ENCODE peak calls at places on chromosomes 4 and X, in seven cellular contexts. U, P, B, K, R, H and J are unnamed samples.

GRCh38 chr4:25903905-25904747 is 9.9 kb upstream of the SMIM20 start:
- DNase-seq in K (no peak), R (no peak), B (no peak), U (no peak), P (no peak), H (no peak), J (no peak)

GRCh38 chr4:66639361-66639760 is 905.9 kb downstream of the CENPC start:
- DNase-seq in K (no peak), B (no peak), H (no peak), P (no peak), U (no peak), R (no peak), J (no peak)

GRCh38 chr4:3787489-3788365 is 21.5 kb downstream of the ADRA2C start:
- DNase-seq in H (no peak), B (no peak), P (no peak), R (no peak), K (no peak), U (no peak), J (no peak)

GRCh38 chrX:30887721-30888120 is 1.3 kb downstream of the TAB3 start:
- DNase-seq in U (no peak), P (no peak), R (no peak), H (no peak), B (peak), K (no peak), J (no peak)

GRCh38 chr4:8509311-8509950 is 68.9 kb downstream of the TRMT44 start:
- DNase-seq in R (no peak), U (no peak), B (no peak), H (no peak), K (no peak), P (no peak), J (no peak)

GRCh38 chr4:97866821-97867556 is 276.3 kb downstream of the STPG2 start:
- DNase-seq in B (no peak), R (no peak), P (no peak), H (no peak), K (no peak), U (no peak), J (no peak)

GRCh38 chr4:8495803-8496202 is 55.2 kb downstream of the TRMT44 start:
- DNase-seq in P (no peak), U (no peak), H (no peak), K (no peak), B (peak), R (no peak), J (no peak)

GRCh38 chr4:113325876-113326615 is 276.6 kb downstream of the ANK2 start:
- DNase-seq in B (no peak), P (no peak), H (no peak), R (no peak), K (no peak), U (no peak), J (no peak)

GRCh38 chrX:38249965-38250364 is 29.3 kb upstream of the SRPX start:
- DNase-seq in R (no peak), P (no peak), B (no peak), K (no peak), H (no peak), U (no peak), J (no peak)

GRCh38 chrX:119206203-119206602 is 29.9 kb upstream of the PGRMC1 start:
- DNase-seq in R (no peak), U (no peak), P (no peak), K (no peak), H (no peak), B (peak), J (no peak)
- TF ChIP-seq TAF1 in R (no peak), U (no peak), P (no peak), K (no peak), H (no peak), B (no peak), J (no peak)

DNA sequence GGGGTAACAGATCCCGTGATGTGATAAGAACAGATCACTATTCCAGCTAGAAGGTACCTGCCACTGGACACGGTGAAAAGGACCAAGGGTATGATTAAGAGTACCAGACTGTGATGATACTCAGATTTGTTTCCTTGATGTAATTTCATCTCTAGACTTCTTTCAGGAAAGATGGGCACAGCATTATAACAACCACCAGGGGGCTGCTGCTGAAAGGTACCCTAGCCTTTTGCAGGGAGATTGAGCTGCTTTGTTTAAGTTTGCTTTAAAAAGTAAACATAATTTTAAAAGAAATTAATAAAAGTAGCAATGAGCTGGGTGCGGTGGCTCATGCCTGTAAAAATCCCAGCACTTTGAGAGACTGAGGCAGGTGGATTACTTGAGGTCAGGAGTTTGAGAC is 145.4 kb downstream of the EMCN start:
- DNase-seq in H (no peak), U (peak), B (no peak), P (peak), K (no peak), R (peak), J (no peak)
- TF ChIP-seq TAF1 in H (no peak), U (no peak), B (no peak), P (no peak), K (no peak), R (no peak), J (no peak)

DNA sequence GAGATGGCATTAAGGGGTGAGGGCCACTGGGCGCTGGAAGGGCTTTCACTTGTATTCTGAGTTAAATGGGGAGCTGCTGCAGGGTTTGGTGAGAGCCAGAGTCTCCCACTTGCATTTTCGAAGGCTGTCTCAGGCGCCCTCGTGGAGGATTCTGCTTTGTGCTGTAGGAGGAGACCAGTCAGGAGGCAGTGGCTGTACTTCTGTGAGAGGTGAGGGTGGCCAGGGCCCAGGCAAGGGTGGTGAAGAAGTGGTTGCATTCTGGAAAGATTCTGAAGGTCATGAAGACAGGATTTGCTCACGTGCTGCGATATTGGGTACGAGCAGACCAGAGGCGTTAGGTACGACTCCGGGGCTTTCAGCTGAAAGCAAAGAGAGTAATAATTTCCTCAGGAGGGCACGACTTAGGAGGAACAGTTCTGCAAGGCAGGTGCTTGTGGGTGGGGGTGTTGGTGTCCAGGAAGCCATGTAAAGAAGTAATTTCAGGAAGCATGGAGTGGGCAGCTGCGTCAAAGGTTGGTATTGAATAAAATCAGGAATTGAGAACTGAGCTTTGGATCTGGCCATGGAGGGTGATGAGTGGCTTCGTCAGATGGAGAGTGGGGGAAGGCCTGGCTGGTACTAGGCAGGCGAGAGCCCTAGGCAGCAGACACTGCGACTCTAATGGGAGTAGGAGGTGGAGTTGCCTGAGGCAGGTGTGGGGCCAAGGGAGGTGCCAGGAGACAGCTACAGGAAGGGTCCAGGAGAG is 18.2 kb downstream of the PIGG start:
- DNase-seq in P (no peak), U (no peak), R (no peak), H (no peak), B (no peak), K (no peak), J (no peak)
- TF ChIP-seq TAF1 in P (no peak), U (no peak), R (no peak), H (no peak), B (no peak), K (no peak), J (no peak)

DNA sequence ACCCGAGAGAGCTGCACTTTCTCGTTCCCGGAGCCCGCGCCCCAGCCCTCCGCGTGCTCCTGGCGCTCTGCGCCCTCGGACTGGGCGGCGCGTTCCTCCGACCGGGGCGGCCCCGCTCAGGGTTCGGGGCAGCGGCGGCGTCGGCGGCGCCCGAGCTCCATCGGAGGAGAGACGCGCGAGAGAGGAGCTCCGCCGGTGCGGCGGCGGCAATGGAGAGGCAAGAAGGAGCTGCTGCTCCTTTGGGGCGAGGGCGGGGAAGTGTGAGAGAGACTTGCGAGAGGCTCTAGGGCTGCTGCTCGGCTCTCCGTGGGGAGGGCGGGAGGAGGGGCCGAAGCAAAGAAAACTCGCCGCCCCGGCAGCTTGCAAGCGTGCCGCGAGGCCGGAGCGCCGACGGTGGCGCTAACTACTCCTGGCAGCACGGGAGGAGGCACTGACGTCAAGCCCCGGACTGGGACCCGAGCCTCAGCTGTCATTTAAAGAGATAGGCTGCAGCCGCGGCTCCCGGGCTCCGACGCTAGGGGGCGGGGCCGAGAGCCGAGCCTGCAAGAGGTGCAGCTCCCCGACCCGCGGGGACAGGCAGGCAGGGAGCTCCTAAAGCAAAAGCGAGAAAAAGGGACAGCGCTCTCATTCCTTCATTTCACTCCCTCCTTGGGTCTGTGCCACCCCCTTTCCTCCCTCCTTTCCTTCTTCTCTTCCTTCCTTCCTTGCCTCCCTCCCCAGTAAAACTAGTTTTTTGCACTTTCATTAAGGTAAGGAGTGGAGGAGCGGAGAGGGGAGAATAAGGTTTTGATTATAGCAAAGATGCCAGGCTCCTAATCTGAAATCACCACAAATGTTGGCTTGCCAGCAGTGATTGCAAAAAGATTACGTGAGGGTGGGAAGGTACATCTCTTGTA is at the start of gene KCTD8:
- DNase-seq in B (peak), P (peak), H (peak), K (peak), R (peak), U (peak), J (peak)
- TF ChIP-seq TAF1 in B (no peak), P (no peak), H (no peak), K (no peak), R (peak), U (no peak), J (no peak)

DNA sequence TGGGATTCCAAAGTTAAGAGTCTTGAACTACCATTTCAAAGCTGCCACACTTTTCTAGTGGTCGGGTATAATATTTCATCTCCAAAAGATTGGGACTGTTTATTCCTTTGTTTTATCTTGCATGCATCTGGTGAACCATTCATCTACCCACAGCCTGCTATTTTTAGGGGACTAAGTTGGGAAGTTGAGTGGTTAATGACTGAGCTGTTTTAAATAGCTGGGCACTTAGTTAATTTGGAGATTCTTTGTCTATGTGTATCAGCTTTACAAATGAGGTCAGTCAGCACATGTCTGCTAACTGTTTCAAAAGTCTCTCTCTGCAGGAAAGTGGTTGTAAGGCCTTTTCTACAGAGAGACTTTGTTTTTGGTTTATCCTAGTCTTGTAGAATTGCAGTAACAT is 8.1 kb downstream of the BMP2K start:
- DNase-seq in H (no peak), K (no peak), U (no peak), R (no peak), B (peak), P (no peak), J (no peak)
- TF ChIP-seq TAF1 in H (no peak), K (no peak), U (no peak), R (no peak), B (no peak), P (no peak), J (no peak)

GRCh38 chr4:14364953-14365533 is 637.2 kb upstream of the CPEB2 start:
- DNase-seq in H (no peak), K (no peak), P (no peak), R (no peak), B (no peak), U (no peak), J (no peak)

GRCh38 chr4:14368391-14368790 is 633.9 kb upstream of the CPEB2 start:
- DNase-seq in P (no peak), K (no peak), H (no peak), B (no peak), U (no peak), R (no peak), J (no peak)
- TF ChIP-seq TAF1 in P (no peak), K (no peak), H (no peak), B (no peak), U (no peak), R (no peak), J (no peak)

GRCh38 chr4:24475756-24476155 is 108.6 kb downstream of the DHX15 start:
- DNase-seq in U (no peak), H (no peak), K (no peak), P (no peak), R (peak), B (no peak), J (no peak)

GRCh38 chr4:24471623-24472510 is 112.5 kb downstream of the DHX15 start:
- DNase-seq in K (no peak), R (peak), U (no peak), P (peak), H (peak), B (no peak), J (peak)

GRCh38 chr4:24470681-24471622 is 113.4 kb downstream of the DHX15 start:
- DNase-seq in U (no peak), B (no peak), P (peak), H (peak), R (peak), K (no peak), J (peak)

GRCh38 chr4:24473309-24473721 is 111.0 kb downstream of the DHX15 start:
- DNase-seq in H (no peak), B (peak), P (peak), R (peak), U (no peak), K (no peak), J (no peak)

GRCh38 chr4:24472514-24473308 is 111.6 kb downstream of the DHX15 start:
- DNase-seq in K (no peak), P (peak), H (peak), B (peak), U (peak), R (peak), J (peak)
- TF ChIP-seq TAF1 in K (no peak), P (no peak), H (no peak), B (no peak), U (no peak), R (peak), J (no peak)

DNA sequence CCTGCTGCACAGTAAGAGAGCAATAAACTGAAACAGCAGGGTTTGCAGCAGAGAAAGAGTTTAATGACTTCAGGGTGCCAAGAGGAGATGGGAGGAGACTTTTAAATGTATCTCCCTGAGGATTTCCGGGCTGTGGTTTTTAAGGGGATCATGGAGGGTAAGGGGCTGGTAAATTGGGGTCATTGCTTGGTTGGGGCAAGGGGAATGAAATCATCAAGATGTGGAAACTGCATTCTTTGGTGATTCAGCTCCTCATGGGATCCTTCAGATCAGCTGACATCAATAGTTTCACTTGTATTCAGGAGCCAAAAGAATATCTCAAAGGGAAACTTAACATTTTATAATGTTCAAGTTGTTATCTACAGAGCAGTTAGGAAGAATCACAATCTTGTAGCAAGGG is 174.3 kb upstream of the ANXA10 start:
- DNase-seq in U (no peak), R (no peak), B (no peak), H (no peak), K (no peak), P (no peak), J (no peak)
- TF ChIP-seq TAF1 in U (no peak), R (no peak), B (no peak), H (no peak), K (no peak), P (no peak), J (no peak)